ENCODE peak calls at places on chromosomes 16 and 17, in eight cellular contexts. One of them, this sample, is unnamed.

GRCh38 chr17:40070895-40071719 is 8.3 kb downstream of the THRA start:
- DNase-seq in ovary: peak; percentile 77
- DNase-seq in HFF-Myc: no peak
- DNase-seq in Calu3: peak; percentile 100
- DNase-seq in fibroblast of lung: no peak
- DNase-seq in omental fat pad: no peak
- DNase-seq in progenitor cell of endocrine pancreas: no peak
- DNase-seq in astrocyte of the spinal cord: no peak
- DNase-seq in this sample: no peak

GRCh38 chr17:332558-333322 is 19.9 kb downstream of the RPH3AL start:
- DNase-seq in ovary: peak; percentile 59
- DNase-seq in HFF-Myc: no peak
- DNase-seq in Calu3: no peak
- DNase-seq in fibroblast of lung: peak; percentile 57
- DNase-seq in omental fat pad: no peak
- DNase-seq in progenitor cell of endocrine pancreas: no peak
- DNase-seq in astrocyte of the spinal cord: peak; percentile 26
- DNase-seq in this sample: no peak

GRCh38 chr17:60167095-60167741 is 17.4 kb downstream of the CA4 start:
- DNase-seq in ovary: no peak
- DNase-seq in HFF-Myc: no peak
- DNase-seq in Calu3: no peak
- DNase-seq in fibroblast of lung: no peak
- DNase-seq in omental fat pad: no peak
- DNase-seq in progenitor cell of endocrine pancreas: no peak
- DNase-seq in astrocyte of the spinal cord: no peak
- DNase-seq in this sample: no peak

GRCh38 chr17:81543339-81543675 is 8.8 kb downstream of the FAAP100 start:
- DNase-seq in ovary: no peak
- DNase-seq in HFF-Myc: no peak
- DNase-seq in Calu3: no peak
- DNase-seq in fibroblast of lung: no peak
- DNase-seq in omental fat pad: no peak
- DNase-seq in progenitor cell of endocrine pancreas: no peak
- DNase-seq in astrocyte of the spinal cord: no peak
- DNase-seq in this sample: no peak

GRCh38 chr16:3645108-3645503 is 9.4 kb upstream of the DNASE1 start:
- DNase-seq in ovary: no peak
- DNase-seq in HFF-Myc: no peak
- DNase-seq in Calu3: no peak
- DNase-seq in fibroblast of lung: no peak
- DNase-seq in omental fat pad: no peak
- DNase-seq in progenitor cell of endocrine pancreas: no peak
- DNase-seq in astrocyte of the spinal cord: no peak
- DNase-seq in this sample: no peak

GRCh38 chr17:30244853-30245385 is 9.4 kb upstream of the SLC6A4 start:
- DNase-seq in ovary: no peak
- DNase-seq in HFF-Myc: peak; percentile 33
- DNase-seq in Calu3: no peak
- DNase-seq in fibroblast of lung: peak; percentile 71
- DNase-seq in omental fat pad: no peak
- DNase-seq in progenitor cell of endocrine pancreas: no peak
- DNase-seq in astrocyte of the spinal cord: peak; percentile 42
- DNase-seq in this sample: no peak

GRCh38 chr16:49158029-49158642 is 123.5 kb downstream of the CBLN1 start:
- DNase-seq in ovary: no peak
- DNase-seq in HFF-Myc: peak; percentile 16
- DNase-seq in Calu3: peak; percentile 5
- DNase-seq in fibroblast of lung: peak; percentile 4
- DNase-seq in omental fat pad: no peak
- DNase-seq in progenitor cell of endocrine pancreas: peak; percentile 56
- DNase-seq in astrocyte of the spinal cord: peak; percentile 3
- DNase-seq in this sample: peak; percentile 19

GRCh38 chr17:16515933-16516332 is 23.9 kb upstream of the LRRC75A start:
- DNase-seq in ovary: no peak
- DNase-seq in HFF-Myc: no peak
- DNase-seq in Calu3: no peak
- DNase-seq in fibroblast of lung: no peak
- DNase-seq in omental fat pad: no peak
- DNase-seq in progenitor cell of endocrine pancreas: no peak
- DNase-seq in astrocyte of the spinal cord: no peak
- DNase-seq in this sample: no peak

GRCh38 chr17:44363613-44364159 is at the start of gene FAM171A2:
- DNase-seq in ovary: peak; percentile 68
- DNase-seq in HFF-Myc: no peak
- DNase-seq in Calu3: peak; percentile 87
- DNase-seq in fibroblast of lung: peak; percentile 43
- DNase-seq in omental fat pad: no peak
- DNase-seq in progenitor cell of endocrine pancreas: peak; percentile 73
- DNase-seq in astrocyte of the spinal cord: peak; percentile 24
- DNase-seq in this sample: peak; percentile 95

GRCh38 chr16:53864819-53865491 is 161.0 kb downstream of the FTO start:
- DNase-seq in ovary: no peak
- DNase-seq in HFF-Myc: no peak
- DNase-seq in Calu3: peak; percentile 5
- DNase-seq in fibroblast of lung: peak; percentile 77
- DNase-seq in omental fat pad: no peak
- DNase-seq in progenitor cell of endocrine pancreas: no peak
- DNase-seq in astrocyte of the spinal cord: peak; percentile 71
- DNase-seq in this sample: no peak

GRCh38 chr17:3965123-3965800 is 1.0 kb upstream of the ATP2A3 start:
- DNase-seq in ovary: no peak
- DNase-seq in HFF-Myc: no peak
- DNase-seq in Calu3: peak; percentile 56
- DNase-seq in fibroblast of lung: peak; percentile 25
- DNase-seq in omental fat pad: no peak
- DNase-seq in progenitor cell of endocrine pancreas: no peak
- DNase-seq in astrocyte of the spinal cord: no peak
- DNase-seq in this sample: peak; percentile 85

GRCh38 chr16:28187595-28188004 is 24.2 kb downstream of the XPO6 start:
- DNase-seq in ovary: no peak
- DNase-seq in HFF-Myc: no peak
- DNase-seq in Calu3: no peak
- DNase-seq in fibroblast of lung: no peak
- DNase-seq in omental fat pad: no peak
- DNase-seq in progenitor cell of endocrine pancreas: no peak
- DNase-seq in astrocyte of the spinal cord: no peak
- DNase-seq in this sample: peak; percentile 28

GRCh38 chr16:50671644-50672260 is 9.4 kb downstream of the SNX20 start:
- DNase-seq in ovary: no peak
- DNase-seq in HFF-Myc: peak; percentile 14
- DNase-seq in Calu3: peak; percentile 59
- DNase-seq in fibroblast of lung: no peak
- DNase-seq in omental fat pad: no peak
- DNase-seq in progenitor cell of endocrine pancreas: no peak
- DNase-seq in astrocyte of the spinal cord: peak; percentile 7
- DNase-seq in this sample: peak; percentile 60

GRCh38 chr17:75152971-75153853 is 1.1 kb downstream of the JPT1 start:
- DNase-seq in ovary: no peak
- DNase-seq in HFF-Myc: no peak
- DNase-seq in Calu3: peak; percentile 58
- DNase-seq in fibroblast of lung: peak; percentile 48
- DNase-seq in omental fat pad: no peak
- DNase-seq in progenitor cell of endocrine pancreas: no peak
- DNase-seq in astrocyte of the spinal cord: peak; percentile 29
- DNase-seq in this sample: peak; percentile 50

GRCh38 chr17:16926591-16927451 is 45.1 kb downstream of the TNFRSF13B start:
- DNase-seq in ovary: no peak
- DNase-seq in HFF-Myc: no peak
- DNase-seq in Calu3: no peak
- DNase-seq in fibroblast of lung: no peak
- DNase-seq in omental fat pad: peak; percentile 16
- DNase-seq in progenitor cell of endocrine pancreas: no peak
- DNase-seq in astrocyte of the spinal cord: no peak
- DNase-seq in this sample: no peak

GRCh38 chr17:41464682-41465081 is 2.5 kb downstream of the KRT32 start:
- DNase-seq in ovary: peak; percentile 46
- DNase-seq in HFF-Myc: peak; percentile 58
- DNase-seq in Calu3: peak; percentile 74
- DNase-seq in fibroblast of lung: peak; percentile 96
- DNase-seq in omental fat pad: peak; percentile 38
- DNase-seq in progenitor cell of endocrine pancreas: no peak
- DNase-seq in astrocyte of the spinal cord: peak; percentile 87
- DNase-seq in this sample: no peak

DNA sequence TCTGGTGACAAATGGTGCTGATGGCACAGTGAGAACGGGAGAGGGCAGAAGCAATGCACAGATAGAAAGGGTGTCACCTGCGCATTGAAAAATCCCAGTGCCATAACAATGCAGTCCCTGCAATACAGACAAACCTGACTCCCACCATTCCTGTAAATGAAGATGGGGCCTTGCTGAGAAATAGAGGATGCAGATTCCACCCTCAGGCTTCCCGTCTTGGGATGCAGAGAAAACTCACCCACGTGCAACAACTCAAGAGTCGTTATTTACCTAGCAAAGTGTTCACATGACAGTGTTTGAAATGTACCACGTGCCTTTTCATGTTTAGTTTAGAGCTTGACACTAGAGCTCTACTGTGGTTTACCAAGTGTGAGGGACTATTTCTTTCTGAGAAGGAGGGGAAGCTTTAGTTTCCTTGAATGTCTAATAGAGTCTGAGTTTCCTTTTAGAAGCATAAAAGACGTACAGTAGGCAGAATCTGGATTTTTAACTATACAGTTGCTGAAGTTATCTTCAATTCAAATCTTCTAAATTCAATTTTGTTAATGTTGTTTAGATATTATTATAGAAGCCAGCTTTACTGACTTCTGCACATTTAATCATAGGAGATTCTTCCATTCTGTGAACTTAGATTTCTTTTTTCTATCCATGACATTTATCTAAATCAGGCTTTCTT is 35.6 kb downstream of the WWOX start:
- DNase-seq in ovary: no peak
- DNase-seq in HFF-Myc: no peak
- DNase-seq in Calu3: no peak
- DNase-seq in fibroblast of lung: no peak
- DNase-seq in omental fat pad: no peak
- DNase-seq in progenitor cell of endocrine pancreas: no peak
- DNase-seq in astrocyte of the spinal cord: no peak
- DNase-seq in this sample: no peak
- TF ChIP-seq CTCF in ovary: no peak
- TF ChIP-seq CTCF in HFF-Myc: no peak
- TF ChIP-seq CTCF in Calu3: no peak
- TF ChIP-seq CTCF in fibroblast of lung: no peak
- TF ChIP-seq CTCF in omental fat pad: no peak
- TF ChIP-seq CTCF in progenitor cell of endocrine pancreas: no peak
- TF ChIP-seq CTCF in astrocyte of the spinal cord: no peak
- TF ChIP-seq CTCF in this sample: no peak

DNA sequence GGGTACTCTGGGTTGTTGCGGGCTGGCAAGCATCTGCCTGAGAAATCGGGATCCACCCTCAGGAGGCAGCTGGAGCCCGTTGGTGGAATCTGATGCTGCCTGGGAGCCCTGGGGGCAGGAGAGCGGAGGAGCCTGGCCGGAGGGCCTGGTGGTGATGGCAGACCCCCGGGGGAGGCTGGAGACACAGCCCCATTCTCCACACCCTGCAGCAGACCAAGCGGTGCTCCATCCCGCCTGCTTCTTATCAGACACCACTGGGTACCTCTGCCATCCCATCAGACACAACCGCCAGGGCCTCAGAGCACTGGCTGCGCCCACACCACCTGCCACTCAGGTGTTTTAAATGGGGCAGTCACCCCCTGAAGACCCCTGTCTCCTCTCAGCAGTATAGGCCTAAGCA is 103.9 kb downstream of the RBFOX3 start:
- DNase-seq in ovary: no peak
- DNase-seq in HFF-Myc: no peak
- DNase-seq in Calu3: no peak
- DNase-seq in fibroblast of lung: no peak
- DNase-seq in omental fat pad: no peak
- DNase-seq in progenitor cell of endocrine pancreas: no peak
- DNase-seq in astrocyte of the spinal cord: no peak
- DNase-seq in this sample: no peak
- TF ChIP-seq CTCF in ovary: no peak
- TF ChIP-seq CTCF in HFF-Myc: no peak
- TF ChIP-seq CTCF in Calu3: no peak
- TF ChIP-seq CTCF in fibroblast of lung: no peak
- TF ChIP-seq CTCF in omental fat pad: no peak
- TF ChIP-seq CTCF in progenitor cell of endocrine pancreas: no peak
- TF ChIP-seq CTCF in astrocyte of the spinal cord: no peak
- TF ChIP-seq CTCF in this sample: no peak

DNA sequence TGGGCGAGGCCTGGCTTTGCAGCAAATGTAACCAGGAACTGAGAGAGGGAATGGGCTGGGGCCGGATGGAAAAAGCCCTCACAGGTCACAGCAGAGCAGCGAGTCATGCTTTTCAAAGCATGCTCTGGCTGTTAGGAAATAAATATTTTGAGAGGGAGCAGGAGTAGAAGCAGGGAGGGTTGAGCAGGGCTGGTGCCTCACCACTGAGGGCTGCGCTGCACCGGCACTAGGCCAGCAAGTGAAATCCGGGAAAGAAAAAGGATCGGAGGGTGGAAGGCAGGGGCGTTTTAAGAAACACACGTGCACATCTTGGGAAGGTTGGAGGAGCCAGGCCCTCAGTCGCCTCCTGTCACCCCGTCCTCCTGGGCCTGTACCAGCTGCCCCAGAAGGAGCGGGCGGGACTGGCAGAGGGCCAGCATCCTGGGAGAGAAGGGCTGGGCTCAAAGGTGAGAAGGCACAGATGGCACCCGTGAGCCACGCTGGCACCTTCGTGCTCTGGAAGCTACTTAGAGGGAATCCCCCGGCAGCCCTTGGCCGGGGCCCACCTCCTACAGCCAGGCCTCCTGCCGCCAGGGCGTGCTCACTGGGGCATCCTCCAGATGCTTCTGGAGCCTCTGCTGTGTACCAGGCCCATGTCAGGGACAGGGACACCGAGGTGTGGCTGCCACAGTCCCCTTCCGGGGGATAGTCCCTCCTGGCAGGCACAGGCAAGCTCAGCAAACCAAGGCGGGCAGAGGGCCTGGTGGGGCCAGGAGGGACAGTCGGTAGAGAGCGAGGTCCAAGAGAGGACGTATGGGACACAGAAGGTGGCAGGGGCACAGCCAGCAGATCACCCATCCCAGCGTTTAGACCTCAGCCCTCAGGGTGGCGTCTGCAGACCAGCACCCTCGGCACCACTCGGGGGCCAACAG is 71.4 kb upstream of the PLCG2 start:
- DNase-seq in ovary: peak; percentile 48
- DNase-seq in HFF-Myc: no peak
- DNase-seq in Calu3: peak; percentile 24
- DNase-seq in fibroblast of lung: peak; percentile 65
- DNase-seq in omental fat pad: no peak
- DNase-seq in progenitor cell of endocrine pancreas: no peak
- DNase-seq in astrocyte of the spinal cord: peak; percentile 71
- DNase-seq in this sample: no peak
- TF ChIP-seq CTCF in ovary: no peak
- TF ChIP-seq CTCF in HFF-Myc: no peak
- TF ChIP-seq CTCF in Calu3: no peak
- TF ChIP-seq CTCF in fibroblast of lung: no peak
- TF ChIP-seq CTCF in omental fat pad: no peak
- TF ChIP-seq CTCF in progenitor cell of endocrine pancreas: no peak
- TF ChIP-seq CTCF in astrocyte of the spinal cord: no peak
- TF ChIP-seq CTCF in this sample: no peak

DNA sequence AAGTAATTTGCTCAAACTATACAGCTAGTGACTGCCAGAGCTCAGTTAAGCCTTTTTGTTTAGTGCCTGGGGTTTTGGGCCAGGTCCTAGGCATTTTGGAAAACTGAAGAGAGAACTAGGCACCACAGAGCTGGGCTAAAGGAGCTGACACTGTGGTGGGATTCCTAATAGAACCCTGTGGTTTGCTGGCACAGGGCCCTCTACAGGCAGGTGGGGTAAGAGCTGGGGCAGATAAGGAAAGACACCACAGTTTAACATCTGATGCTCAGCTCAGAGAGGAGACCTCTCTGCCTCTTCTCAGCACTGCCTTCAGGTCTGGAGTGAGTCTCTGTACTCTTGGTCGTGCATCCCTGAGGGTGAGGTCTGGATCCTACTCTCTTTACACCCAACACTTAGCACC is 121.2 kb downstream of the SNX11 start:
- DNase-seq in ovary: no peak
- DNase-seq in HFF-Myc: no peak
- DNase-seq in Calu3: no peak
- DNase-seq in fibroblast of lung: no peak
- DNase-seq in omental fat pad: no peak
- DNase-seq in progenitor cell of endocrine pancreas: no peak
- DNase-seq in astrocyte of the spinal cord: no peak
- DNase-seq in this sample: no peak
- TF ChIP-seq CTCF in ovary: no peak
- TF ChIP-seq CTCF in HFF-Myc: no peak
- TF ChIP-seq CTCF in Calu3: no peak
- TF ChIP-seq CTCF in fibroblast of lung: no peak
- TF ChIP-seq CTCF in omental fat pad: no peak
- TF ChIP-seq CTCF in progenitor cell of endocrine pancreas: peak; percentile 22
- TF ChIP-seq CTCF in astrocyte of the spinal cord: no peak
- TF ChIP-seq CTCF in this sample: peak; percentile 22